ENCODE peak calls at places on chromosome 18, in ten cellular contexts. B is cardiac fibroblast, H is activated T-helper 1 cell treated with Interleukin-2 at 50 U/mL for 16 hours, Z is GM23248, T is C1 segment of cervical spinal cord, A is right atrium auricular region, L is mucosa of descending colon, O is activated gamma-delta T cell treated with Interleukin-2 at 50 U/mL for 16 hours, X is non-pigmented ciliary epithelial cell, U is anterior cingulate cortex. Q is an unnamed sample.

GRCh38 chr18:42296192-42296591 is 341.2 kb downstream of the PIK3C3 start:
- DNase-seq in B (no peak), H (no peak), Z (no peak), T (no peak), A (no peak), L (no peak), O (no peak), X (no peak), U (no peak), Q (no peak)

GRCh38 chr18:34159691-34160185 is 65.0 kb downstream of the NOL4 start:
- DNase-seq in B (no peak), H (no peak), Z (no peak), T (peak), A (no peak), L (no peak), O (no peak), X (no peak), U (no peak), Q (no peak)

GRCh38 chr18:22282311-22283235 is 113.2 kb downstream of the GATA6 start:
- DNase-seq in B (peak), H (no peak), Z (peak), T (no peak), A (no peak), L (peak), O (peak), X (peak), U (no peak), Q (peak)

GRCh38 chr18:44834867-44835469 is 154.3 kb downstream of the SETBP1 start:
- DNase-seq in B (no peak), H (no peak), Z (no peak), T (no peak), A (no peak), L (no peak), O (no peak), X (no peak), U (no peak), Q (no peak)

GRCh38 chr18:3329471-3329870 is 67.5 kb downstream of the MYL12B start:
- DNase-seq in B (no peak), H (no peak), Z (no peak), T (no peak), A (no peak), L (no peak), O (no peak), X (no peak), U (no peak), Q (no peak)

GRCh38 chr18:70029163-70029562 is 81.5 kb upstream of the CD226 start:
- DNase-seq in B (no peak), H (no peak), Z (no peak), T (no peak), A (no peak), L (no peak), O (no peak), X (no peak), U (no peak), Q (no peak)

GRCh38 chr18:39835303-39836030 is 2119.6 kb upstream of the PIK3C3 start:
- DNase-seq in B (no peak), H (no peak), Z (no peak), T (no peak), A (no peak), L (no peak), O (no peak), X (no peak), U (no peak), Q (no peak)

GRCh38 chr18:79434611-79435010 is 38.9 kb downstream of the NFATC1 start:
- DNase-seq in B (no peak), H (no peak), Z (no peak), T (no peak), A (no peak), L (no peak), O (no peak), X (no peak), U (no peak), Q (no peak)

GRCh38 chr18:75545189-75545588 is 117.7 kb upstream of the SMIM21 start:
- DNase-seq in B (no peak), H (no peak), Z (peak), T (no peak), A (no peak), L (no peak), O (no peak), X (no peak), U (no peak), Q (no peak)

GRCh38 chr18:68342039-68342659 is 372.8 kb downstream of the TMX3 start:
- DNase-seq in B (no peak), H (no peak), Z (no peak), T (no peak), A (no peak), L (no peak), O (no peak), X (no peak), U (no peak), Q (no peak)

Q was measured in epithelial cell of proximal tubule.